ENCODE peak calls at places on chromosomes 7 and 10, in eight cellular contexts. Q is effector memory CD8-positive, alpha-beta T cell; A is Ammon's horn; G is posterior cingulate gyrus; F is activated CD8-positive, alpha-beta memory T cell treated with anti-CD3 and anti-CD28 coated beads, Interleukin-2, amount 50 U/mL, for 4 hours; T is stimulated activated CD4-positive, alpha-beta T cell treated with anti-CD3 and anti-CD28 coated beads, Interleukin-12 subunit alpha, Interleukin-12 subunit beta, amount 100 ng/mL, for 48 hours; W is gastrocnemius medialis; E is HepG2. B is an unnamed sample.

GRCh38 chr7:18206331-18206730 is 178.7 kb upstream of the PRPS1L1 start:
- DNase-seq in F (no peak), A (no peak), W (no peak), T (no peak), G (no peak), E (no peak), Q (no peak), B (no peak)

GRCh38 chr7:134514663-134515062 is 12.7 kb upstream of the AKR1B10 start:
- DNase-seq in W (no peak), G (no peak), F (no peak), Q (peak), E (peak), T (no peak), A (peak), B (peak)

GRCh38 chr10:118259288-118259906 is 82.7 kb downstream of the FAM204A start:
- DNase-seq in W (no peak), G (peak), A (peak), F (no peak), E (peak), T (peak), Q (no peak), B (peak)

GRCh38 chr10:91162050-91162494 is 58.4 kb upstream of the PCGF5 start:
- DNase-seq in G (no peak), A (peak), W (no peak), T (no peak), F (peak), Q (peak), E (peak), B (no peak)

GRCh38 chr10:114313139-114313538 is 74.1 kb downstream of the VWA2 start:
- DNase-seq in Q (no peak), A (no peak), T (no peak), W (no peak), E (no peak), F (no peak), G (no peak), B (no peak)

GRCh38 chr7:120991570-120991969 is 3.1 kb downstream of the CPED1 start:
- DNase-seq in W (no peak), Q (no peak), F (no peak), A (no peak), G (no peak), E (no peak), T (no peak), B (no peak)

GRCh38 chr7:101550641-101551531 is 78.2 kb downstream of the MYL10 start:
- DNase-seq in E (no peak), F (no peak), W (no peak), A (no peak), G (peak), Q (no peak), T (no peak), B (no peak)

GRCh38 chr10:31698169-31698890 is 230.3 kb downstream of the ARHGAP12 start:
- DNase-seq in T (no peak), W (peak), G (peak), A (no peak), Q (no peak), F (no peak), E (no peak), B (no peak)

GRCh38 chr10:23060918-23061317 is 34.5 kb upstream of the MSRB2 start:
- DNase-seq in G (no peak), E (no peak), F (no peak), T (no peak), A (no peak), W (no peak), Q (no peak), B (no peak)

GRCh38 chr7:75739796-75740672 is 1.3 kb upstream of the HIP1 start:
- DNase-seq in G (no peak), E (no peak), W (no peak), Q (no peak), A (no peak), F (no peak), T (no peak), B (no peak)

GRCh38 chr7:7201583-7202374 is 19.4 kb downstream of the C1GALT1 start:
- DNase-seq in G (no peak), Q (peak), A (no peak), F (peak), E (no peak), T (no peak), W (no peak), B (no peak)

GRCh38 chr7:81333004-81333403 is 414.2 kb upstream of the SEMA3C start:
- DNase-seq in Q (no peak), W (no peak), A (no peak), T (no peak), E (no peak), F (no peak), G (no peak), B (no peak)

GRCh38 chr10:89217057-89217990 is 10.2 kb upstream of the CH25H start:
- DNase-seq in G (peak), T (peak), A (peak), F (peak), W (no peak), Q (peak), E (peak), B (peak)

GRCh38 chr7:13949450-13949849 is 40.0 kb downstream of the ETV1 start:
- DNase-seq in W (no peak), A (no peak), Q (no peak), T (no peak), G (no peak), E (no peak), F (no peak), B (no peak)

GRCh38 chr10:125878957-125879835 is 1.9 kb downstream of the DHX32 start:
- DNase-seq in E (peak), A (no peak), G (no peak), Q (no peak), T (no peak), W (no peak), F (no peak), B (no peak)

GRCh38 chr10:80599424-80599847 is 61.7 kb downstream of the SH2D4B start:
- DNase-seq in F (peak), W (no peak), E (peak), G (peak), T (peak), Q (peak), A (peak), B (no peak)

GRCh38 chr7:2523941-2524807 is 4.6 kb downstream of the LFNG start:
- DNase-seq in W (no peak), F (no peak), A (peak), E (peak), Q (no peak), G (peak), T (no peak), B (peak)

GRCh38 chr7:55534262-55534915 is 37.9 kb downstream of the VOPP1 start:
- DNase-seq in E (peak), Q (peak), T (peak), F (peak), W (peak), G (no peak), A (peak), B (no peak)

GRCh38 chr7:84178013-84178412 is 16.6 kb downstream of the SEMA3A start:
- DNase-seq in Q (no peak), A (no peak), T (no peak), E (peak), F (no peak), G (no peak), W (no peak), B (peak)

GRCh38 chr10:78760463-78761240 is 308.1 kb upstream of the ZMIZ1 start:
- DNase-seq in W (no peak), A (no peak), F (no peak), G (peak), E (peak), T (no peak), Q (no peak), B (no peak)

GRCh38 chr7:121116399-121116798 is 127.9 kb downstream of the CPED1 start:
- DNase-seq in T (no peak), G (no peak), E (no peak), F (no peak), Q (no peak), A (no peak), W (no peak), B (no peak)

B was measured in COR-L47.